ENCODE peak calls at places on chromosome 22, in nine cellular contexts. U, T, I, E, O, M, X, R and D are unnamed samples. For H3K4me1, the result is how much of the 10 kb centered on the place peaks cover.

GRCh38 chr22:19522190-19522880 is 1.9 kb downstream of the CLDN5 start:
- DNase-seq in R (no peak), O (no peak), U (peak), T (no peak), X (no peak), I (no peak), E (no peak), M (no peak), D (no peak)

GRCh38 chr22:24500251-24500820 is 5.2 kb downstream of the UPB1 start:
- DNase-seq in M (no peak), X (no peak), E (no peak), T (no peak), U (no peak), O (no peak), I (no peak), R (peak), D (peak)

GRCh38 chr22:25567305-25567704 is 2.8 kb downstream of the GRK3 start:
- DNase-seq in U (no peak), T (no peak), E (no peak), X (no peak), R (no peak), O (no peak), M (no peak), I (no peak), D (no peak)

GRCh38 chr22:26323013-26323412 is 106.0 kb upstream of the ASPHD2 start:
- DNase-seq in I (no peak), X (no peak), O (no peak), T (no peak), E (no peak), U (no peak), M (no peak), R (no peak), D (no peak)

GRCh38 chr22:17727244-17727892 is 46.9 kb downstream of the BID start:
- DNase-seq in O (no peak), I (no peak), U (no peak), M (no peak), E (no peak), X (no peak), T (no peak), R (no peak), D (no peak)

GRCh38 chr22:19063581-19064353 is 58.4 kb downstream of the DGCR2 start:
- DNase-seq in E (no peak), U (peak), O (no peak), T (no peak), M (peak), I (no peak), R (peak), X (no peak), D (peak)

GRCh38 chr22:26273011-26273675 is 103.9 kb downstream of the SEZ6L start:
- DNase-seq in M (no peak), I (no peak), T (no peak), E (no peak), U (no peak), R (no peak), O (no peak), X (no peak), D (no peak)

GRCh38 chr22:25208328-25208727 is 8.7 kb downstream of the CRYBB3 start:
- DNase-seq in U (no peak), O (no peak), R (no peak), M (no peak), X (no peak), E (no peak), I (no peak), T (no peak), D (no peak)

GRCh38 chr22:19816372-19817119 is 38.1 kb downstream of the GNB1L start:
- DNase-seq in O (no peak), X (no peak), T (no peak), R (no peak), E (peak), I (no peak), M (peak), U (no peak), D (no peak)

GRCh38 chr22:22927196-22927887 is 39.7 kb downstream of the IGLL5 start:
- DNase-seq in T (no peak), M (no peak), U (no peak), X (no peak), E (no peak), I (no peak), R (no peak), O (no peak), D (no peak)

GRCh38 chr22:21807545-21807944 is 59.9 kb downstream of the MAPK1 start:
- DNase-seq in R (no peak), U (peak), E (no peak), I (no peak), T (no peak), M (no peak), O (no peak), X (no peak), D (no peak)

GRCh38 chr22:26975865-26976264 is 318.5 kb downstream of the MIAT start:
- DNase-seq in U (no peak), O (no peak), M (no peak), T (no peak), I (no peak), E (no peak), R (no peak), X (no peak), D (no peak)

GRCh38 chr22:20429254-20430100 is 8.1 kb downstream of the SCARF2 start:
- DNase-seq in T (no peak), R (peak), X (no peak), U (no peak), E (peak), M (no peak), O (peak), I (no peak), D (peak)

GRCh38 chr22:27419473-27419872 is 382.1 kb downstream of the MN1 start:
- DNase-seq in T (no peak), O (no peak), I (no peak), M (no peak), R (no peak), U (peak), X (no peak), E (no peak), D (no peak)

GRCh38 chr22:24526191-24526590 is 28.7 kb downstream of the GUCD1 start:
- DNase-seq in I (no peak), M (no peak), O (no peak), U (no peak), T (no peak), R (no peak), E (no peak), X (no peak), D (no peak)

GRCh38 chr22:40023226-40023925 is 28.6 kb downstream of the FAM83F start:
- DNase-seq in E (no peak), U (no peak), M (no peak), X (no peak), O (no peak), T (no peak), R (peak), I (no peak), D (no peak)

GRCh38 chr22:17198188-17199130 is 20.8 kb downstream of the ADA2 start:
- DNase-seq in M (no peak), U (no peak), E (no peak), I (no peak), R (no peak), T (peak), X (peak), O (no peak), D (peak)

GRCh38 chr22:27137809-27138400 is 480.5 kb downstream of the MIAT start:
- DNase-seq in O (no peak), T (no peak), E (no peak), U (no peak), I (no peak), X (no peak), R (no peak), M (no peak), D (no peak)

GRCh38 chr22:23128269-23129108 is 13.3 kb downstream of the RSPH14 start:
- DNase-seq in T (peak), E (peak), M (no peak), O (peak), X (peak), U (peak), I (peak), R (peak), D (peak)

GRCh38 chr22:24588370-24588755 is 4.5 kb downstream of the LRRC75B start:
- DNase-seq in M (no peak), E (peak), R (no peak), O (no peak), T (peak), X (no peak), I (no peak), U (no peak), D (no peak)

GRCh38 chr22:24181088-24181995 is at the start of gene SUSD2:
- DNase-seq in R (peak), X (no peak), T (no peak), O (peak), M (no peak), U (no peak), E (peak), I (no peak), D (peak)

GRCh38 chr22:31742682-31743081 is 7.2 kb downstream of the PRR14L start:
- DNase-seq in R (no peak), U (no peak), E (no peak), O (no peak), T (no peak), I (no peak), M (no peak), X (no peak), D (no peak)

GRCh38 chr22:26579331-26579886 is 10.5 kb downstream of the TPST2 start:
- DNase-seq in T (no peak), O (peak), E (peak), I (no peak), R (peak), M (no peak), X (no peak), U (no peak), D (no peak)

GRCh38 chr22:32255726-32256125 is 579 bp upstream of the SLC5A4 start:
- DNase-seq in I (no peak), O (no peak), M (no peak), U (no peak), T (no peak), X (no peak), R (no peak), E (no peak), D (no peak)

GRCh38 chr22:22855617-22856308 is 31.9 kb upstream of the IGLL5 start:
- DNase-seq in X (no peak), I (no peak), R (no peak), M (no peak), U (no peak), E (no peak), O (peak), T (no peak), D (peak)

GRCh38 chr22:20591295-20591645 is 83.9 kb downstream of the MED15 start:
- DNase-seq in X (no peak), U (no peak), E (no peak), M (no peak), I (no peak), O (no peak), T (no peak), R (peak), D (no peak)

GRCh38 chr22:20069331-20070042 is 10.6 kb upstream of the DGCR8 start:
- DNase-seq in U (no peak), X (no peak), O (no peak), T (no peak), R (no peak), E (no peak), M (peak), I (no peak), D (no peak)

GRCh38 chr22:35440129-35440528 is 40.2 kb downstream of the MCM5 start:
- DNase-seq in U (no peak), R (no peak), M (no peak), X (no peak), O (no peak), T (no peak), E (no peak), I (no peak), D (no peak)

GRCh38 chr22:35681454-35682050 is 33.3 kb downstream of the APOL6 start:
- DNase-seq in U (no peak), T (no peak), E (no peak), I (no peak), R (no peak), M (no peak), O (no peak), X (no peak), D (no peak)

GRCh38 chr22:44023404-44024287 is 456 bp upstream of the PARVB start:
- DNase-seq in T (no peak), E (peak), M (no peak), R (peak), U (peak), X (no peak), I (no peak), O (peak), D (no peak)

GRCh38 chr22:44074286-44074984 is 50.3 kb downstream of the PARVB start:
- DNase-seq in T (no peak), U (no peak), I (no peak), R (no peak), X (no peak), M (no peak), E (no peak), O (no peak), D (no peak)

GRCh38 chr22:20254975-20255946 is 12.9 kb downstream of the RTN4R start:
- DNase-seq in M (no peak), X (no peak), R (no peak), U (no peak), O (no peak), I (no peak), T (no peak), E (no peak), D (peak)

GRCh38 chr22:43887391-43887790 is 4.4 kb downstream of the PNPLA5 start:
- DNase-seq in U (no peak), X (no peak), R (no peak), I (no peak), E (no peak), O (no peak), M (no peak), T (no peak), D (no peak)

GRCh38 chr22:22380098-22381030 is 128.2 kb downstream of the ZNF280B start:
- DNase-seq in X (no peak), R (peak), T (no peak), U (no peak), E (no peak), M (no peak), O (peak), I (no peak), D (no peak)

GRCh38 chr22:21009638-21010425 is 5.1 kb upstream of the P2RX6 start:
- DNase-seq in T (peak), I (no peak), M (no peak), X (no peak), R (no peak), E (peak), O (peak), U (peak), D (no peak)

GRCh38 chr22:19514831-19515565 is 9.2 kb downstream of the CLDN5 start:
- DNase-seq in X (no peak), E (no peak), R (no peak), O (no peak), M (no peak), U (no peak), I (no peak), T (no peak), D (no peak)

GRCh38 chr22:27222178-27222577 is 564.8 kb downstream of the MIAT start:
- DNase-seq in M (no peak), U (no peak), O (no peak), T (no peak), R (no peak), I (no peak), E (no peak), X (no peak), D (no peak)

GRCh38 chr22:38744981-38745380 is 10.8 kb downstream of the SUN2 start:
- DNase-seq in I (no peak), O (no peak), E (no peak), M (no peak), R (no peak), U (no peak), T (no peak), X (no peak), D (no peak)

GRCh38 chr22:38742176-38742942 is 13.4 kb downstream of the SUN2 start:
- DNase-seq in U (no peak), O (no peak), M (no peak), X (no peak), E (no peak), I (no peak), R (no peak), T (no peak), D (no peak)

GRCh38 chr22:38750104-38750503 is 5.7 kb downstream of the SUN2 start:
- DNase-seq in O (no peak), X (no peak), U (no peak), R (no peak), E (no peak), T (no peak), M (no peak), I (no peak), D (no peak)

GRCh38 chr22:38748487-38749136 is 7.2 kb downstream of the SUN2 start:
- DNase-seq in R (no peak), O (no peak), E (no peak), U (no peak), M (no peak), X (no peak), I (no peak), T (peak), D (no peak)

GRCh38 chr22:38745676-38746460 is 9.9 kb downstream of the SUN2 start:
- DNase-seq in M (no peak), T (no peak), O (peak), E (no peak), X (no peak), U (no peak), R (no peak), I (no peak), D (no peak)
- H3K4me1 ChIP-seq in M (under half), T (under half), O (under half), E (under half), X (under half), U (under half), R (under half), I (under half), D (under half)

GRCh38 chr22:37427711-37428635 is 694 bp upstream of the ELFN2 start:
- DNase-seq in U (no peak), M (no peak), O (no peak), R (no peak), E (no peak), I (no peak), T (no peak), X (no peak), D (peak)

GRCh38 chr22:37426532-37427127 is 649 bp downstream of the ELFN2 start:
- DNase-seq in M (no peak), I (no peak), E (no peak), T (no peak), U (no peak), R (no peak), O (no peak), X (no peak), D (no peak)

GRCh38 chr22:37428649-37429586 is 1.6 kb upstream of the ELFN2 start:
- DNase-seq in X (peak), I (peak), O (peak), M (no peak), T (peak), E (peak), U (peak), R (no peak), D (peak)

GRCh38 chr22:37425800-37426531 is 1.3 kb downstream of the ELFN2 start:
- DNase-seq in U (peak), T (no peak), O (no peak), I (no peak), M (no peak), X (no peak), E (no peak), R (no peak), D (peak)

GRCh38 chr22:37427128-37427710 is at the start of gene ELFN2:
- DNase-seq in U (peak), E (peak), M (no peak), R (no peak), O (no peak), T (no peak), X (no peak), I (no peak), D (peak)
- TF ChIP-seq POLR2AphosphoS5 in U (no peak), E (no peak), M (no peak), R (no peak), O (no peak), T (no peak), X (no peak), I (no peak), D (no peak)

DNA sequence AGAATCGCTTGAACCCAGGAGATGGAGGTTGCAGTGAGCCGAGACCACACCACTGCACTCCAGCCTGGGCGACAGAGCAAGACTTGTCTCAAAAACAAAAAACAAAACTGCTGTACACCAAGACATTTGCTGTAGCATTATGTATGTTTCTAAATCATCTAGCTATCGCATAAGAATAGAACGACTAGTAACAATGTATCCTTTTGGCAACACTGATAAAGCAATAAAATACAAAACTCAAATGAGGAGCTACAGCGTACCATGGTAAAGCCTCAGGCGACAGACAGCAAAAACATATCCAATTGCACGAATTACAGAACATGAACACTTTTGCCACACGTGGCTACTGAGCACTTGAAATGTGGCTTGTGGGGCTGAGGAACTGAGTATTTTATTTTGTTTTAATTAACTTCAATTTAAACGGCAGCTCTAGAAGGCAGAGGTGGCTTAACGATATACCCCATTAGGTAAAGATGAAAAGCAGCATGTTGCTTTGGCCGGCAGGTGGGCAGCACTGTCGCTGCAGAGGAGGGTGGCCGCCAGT is 2.3 kb downstream of the TUBGCP6 start:
- DNase-seq in R (no peak), I (no peak), U (no peak), M (no peak), E (no peak), O (no peak), T (no peak), X (no peak), D (no peak)
- H3K4me3 ChIP-seq in R (peak), I (no peak), U (peak), M (peak), E (peak), O (peak), T (peak), X (peak), D (peak)

DNA sequence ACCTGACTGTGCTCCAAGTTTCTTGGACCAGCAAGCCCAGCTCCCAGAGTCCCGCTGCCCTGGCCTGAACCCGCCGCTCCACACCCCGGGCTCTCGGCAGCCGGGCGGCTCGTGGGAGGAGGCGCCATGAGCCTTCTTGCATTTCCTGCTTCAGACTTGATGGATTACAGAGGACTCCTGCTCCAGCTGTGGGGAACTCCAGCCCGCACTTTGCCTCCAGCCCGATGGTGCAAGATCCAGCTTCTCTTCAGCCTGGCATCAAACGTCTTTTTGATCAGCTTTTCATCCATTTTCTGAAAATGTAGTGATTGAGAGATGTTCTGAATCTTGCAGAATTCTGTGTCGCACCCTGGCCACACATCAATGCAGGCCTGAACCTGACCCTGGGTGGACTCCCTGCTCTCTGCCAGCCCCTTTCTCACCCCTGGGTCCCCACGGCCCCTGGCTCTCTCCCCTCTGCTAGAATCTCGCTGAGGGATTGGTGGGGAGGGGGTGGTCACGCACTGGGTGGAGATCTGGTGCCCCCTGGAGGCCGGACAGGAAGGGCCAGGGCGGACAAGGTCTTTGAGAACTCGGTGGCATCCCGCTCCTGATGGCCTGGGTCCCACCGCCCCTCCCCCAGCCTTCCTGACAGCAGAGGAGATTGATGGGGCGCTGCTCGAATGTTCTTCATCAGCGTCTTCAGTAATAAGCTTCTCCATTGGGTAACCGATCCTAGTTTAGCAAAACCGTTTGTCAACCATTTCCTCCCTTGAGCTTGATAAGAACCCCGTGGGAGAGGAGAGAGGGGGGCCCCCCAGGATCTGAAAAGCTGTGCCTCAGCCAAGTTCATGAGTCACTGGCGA is 12.1 kb upstream of the NFAM1 start:
- DNase-seq in X (no peak), T (peak), O (peak), E (peak), M (no peak), R (peak), I (peak), U (peak), D (peak)
- H3K4me1 ChIP-seq in X (under half), T (under half), O (under half), E (under half), M (under half), R (under half), I (under half), U (under half), D (under half)

GRCh38 chr22:48677621-48678020 is 1150.1 kb downstream of the BRD1 start:
- DNase-seq in U (no peak), E (no peak), M (no peak), T (no peak), X (no peak), O (no peak), I (no peak), R (no peak), D (no peak)

GRCh38 chr22:48676266-48677167 is 1151.2 kb downstream of the BRD1 start:
- DNase-seq in E (no peak), I (no peak), T (no peak), R (no peak), U (no peak), M (no peak), O (no peak), X (no peak), D (no peak)

GRCh38 chr22:48679656-48680555 is 1147.8 kb downstream of the BRD1 start:
- DNase-seq in I (no peak), R (no peak), X (no peak), M (no peak), O (no peak), U (no peak), E (no peak), T (no peak), D (peak)

GRCh38 chr22:48677168-48677520 is 1150.5 kb downstream of the BRD1 start:
- DNase-seq in T (no peak), R (no peak), U (no peak), X (no peak), M (no peak), O (no peak), I (no peak), E (no peak), D (peak)

GRCh38 chr22:48678171-48679135 is 1149.2 kb downstream of the BRD1 start:
- DNase-seq in R (no peak), M (no peak), I (no peak), X (no peak), E (no peak), T (no peak), U (no peak), O (no peak), D (peak)
- TF ChIP-seq POLR2AphosphoS5 in R (no peak), M (no peak), I (no peak), X (no peak), E (no peak), T (no peak), U (no peak), O (no peak), D (no peak)